ENCODE peak calls at places on chromosomes 5 and 9, in seven cellular contexts. R, V, A, I, G, P and Z are unnamed samples.

GRCh38 chr9:127897194-127897692 is 2.2 kb downstream of the ST6GALNAC6 start:
- DNase-seq in R (no peak), I (peak; percentile 74), P (peak; percentile 66), V (no peak), A (no peak), G (no peak), Z (no peak)

GRCh38 chr5:16489322-16489791 is 23.8 kb upstream of the ZNF622 start:
- DNase-seq in I (peak; percentile 68), A (no peak), R (no peak), V (no peak), G (no peak), P (no peak), Z (no peak)

GRCh38 chr5:95861221-95861857 is 38.8 kb upstream of the GLRX start:
- DNase-seq in R (no peak), P (no peak), A (no peak), I (peak; percentile 59), G (peak; percentile 94), V (no peak), Z (peak; percentile 89)

GRCh38 chr9:99118782-99119466 is 14.0 kb downstream of the TGFBR1 start:
- DNase-seq in G (no peak), R (peak; percentile 22), V (peak; percentile 73), A (no peak), P (no peak), I (no peak), Z (no peak)

GRCh38 chr5:13939647-13940046 is 4.8 kb downstream of the DNAH5 start:
- DNase-seq in R (no peak), I (no peak), V (no peak), A (no peak), P (no peak), G (no peak), Z (no peak)

GRCh38 chr5:164578401-164578800 is 1073.0 kb downstream of the MAT2B start:
- DNase-seq in V (no peak), R (no peak), I (no peak), G (no peak), P (no peak), A (no peak), Z (no peak)

GRCh38 chr9:71242081-71242480 is 120.7 kb upstream of the TRPM3 start:
- DNase-seq in V (no peak), G (no peak), I (no peak), P (no peak), R (no peak), A (no peak), Z (no peak)

GRCh38 chr9:92659601-92660000 is 10.3 kb downstream of the IPPK start:
- DNase-seq in V (no peak), G (no peak), I (no peak), R (no peak), P (peak; percentile 41), A (no peak), Z (no peak)

GRCh38 chr5:148855249-148856008 is 29.0 kb downstream of the ADRB2 start:
- DNase-seq in P (no peak), V (peak; percentile 42), G (no peak), A (no peak), R (no peak), I (no peak), Z (no peak)

GRCh38 chr5:1958211-1959010 is 75.7 kb upstream of the IRX4 start:
- DNase-seq in I (no peak), V (no peak), G (no peak), R (no peak), A (no peak), P (no peak), Z (no peak)

GRCh38 chr5:66945389-66946349 is 250.9 kb downstream of the CD180 start:
- DNase-seq in V (no peak), P (no peak), G (no peak), I (peak; percentile 5), R (no peak), A (no peak), Z (no peak)